ENCODE peak calls at places on chromosomes 3 and 15, in six cellular contexts. W, I, Z, C, E and M are unnamed samples. For H3K27me3, the result is how much of the 10 kb centered on the place peaks cover.

GRCh38 chr3:141498592-141499223 is 11.9 kb downstream of the RASA2 start:
- DNase-seq in I (no peak), C (peak), Z (no peak), E (no peak), W (peak), M (no peak)

GRCh38 chr3:172213765-172214358 is 174.5 kb downstream of the FNDC3B start:
- DNase-seq in E (no peak), W (no peak), C (no peak), Z (no peak), I (no peak), M (no peak)

GRCh38 chr15:25691544-25692430 is 171.3 kb downstream of the ATP10A start:
- DNase-seq in C (peak), W (no peak), Z (no peak), E (no peak), I (no peak), M (no peak)

GRCh38 chr3:50177346-50177745 is 14.1 kb upstream of the GNAT1 start:
- DNase-seq in Z (no peak), E (no peak), I (no peak), W (no peak), C (no peak), M (no peak)

GRCh38 chr3:49721861-49722781 is 1.6 kb downstream of the GMPPB start:
- DNase-seq in E (no peak), Z (no peak), W (peak), C (peak), I (no peak), M (no peak)

GRCh38 chr15:84108725-84109124 is 126.8 kb upstream of the GOLGA6L4 start:
- DNase-seq in W (no peak), Z (no peak), E (no peak), C (no peak), I (peak), M (peak)

GRCh38 chr15:88250826-88251225 is 5.7 kb downstream of the NTRK3 start:
- DNase-seq in E (no peak), W (no peak), I (no peak), C (no peak), Z (no peak), M (no peak)

GRCh38 chr3:61627768-61628185 is 66.4 kb downstream of the PTPRG start:
- DNase-seq in C (no peak), I (peak), W (no peak), E (no peak), Z (no peak), M (peak)

GRCh38 chr3:64084640-64085039 is 61.3 kb upstream of the PSMD6 start:
- DNase-seq in I (peak), C (no peak), E (no peak), W (no peak), Z (no peak), M (peak)

GRCh38 chr15:94252223-94252766 is 20.9 kb downstream of the MCTP2 start:
- DNase-seq in I (no peak), Z (no peak), W (no peak), E (no peak), C (no peak), M (no peak)

GRCh38 chr3:63862804-63863149 is 828 bp downstream of the THOC7 start:
- DNase-seq in W (no peak), Z (no peak), E (no peak), I (no peak), C (no peak), M (no peak)

GRCh38 chr15:90706394-90707327 is 10.5 kb upstream of the BLM start:
- DNase-seq in W (no peak), E (no peak), C (no peak), Z (no peak), I (no peak), M (no peak)

GRCh38 chr3:141237701-141238521 is 6.3 kb downstream of the PXYLP1 start:
- DNase-seq in Z (no peak), C (no peak), E (no peak), W (peak), I (peak), M (no peak)

GRCh38 chr3:117853923-117854322 is 1144.3 kb downstream of the TUSC7 start:
- DNase-seq in E (no peak), Z (no peak), C (no peak), I (peak), W (no peak), M (peak)

GRCh38 chr15:53611145-53611920 is 148.1 kb downstream of the WDR72 start:
- DNase-seq in W (no peak), Z (no peak), E (no peak), I (peak), C (no peak), M (peak)
- H3K4me3 ChIP-seq in W (no peak), Z (no peak), E (no peak), I (no peak), C (no peak), M (no peak)

GRCh38 chr15:96352594-96353377 is 22.3 kb downstream of the NR2F2 start:
- DNase-seq in C (no peak), E (no peak), Z (no peak), I (peak), W (no peak), M (no peak)
- H3K27me3 ChIP-seq in C (half or more), E (under half), Z (half or more), I (under half), W (half or more), M (under half)

GRCh38 chr3:134871818-134872217 is 76.8 kb downstream of the EPHB1 start:
- DNase-seq in E (no peak), I (no peak), Z (no peak), C (peak), W (no peak), M (no peak)

GRCh38 chr3:134867277-134867676 is 72.2 kb downstream of the EPHB1 start:
- DNase-seq in E (no peak), I (no peak), W (no peak), C (peak), Z (no peak), M (no peak)

GRCh38 chr3:134872405-134872804 is 77.3 kb downstream of the EPHB1 start:
- DNase-seq in C (no peak), W (no peak), Z (no peak), I (no peak), E (no peak), M (no peak)

GRCh38 chr3:134873789-134874188 is 78.7 kb downstream of the EPHB1 start:
- DNase-seq in I (no peak), Z (no peak), C (no peak), W (no peak), E (no peak), M (no peak)

GRCh38 chr3:134869153-134869726 is 74.2 kb downstream of the EPHB1 start:
- DNase-seq in E (no peak), Z (no peak), I (no peak), C (peak), W (no peak), M (peak)
- H3K4me3 ChIP-seq in E (no peak), Z (no peak), I (no peak), C (no peak), W (no peak), M (no peak)

DNA sequence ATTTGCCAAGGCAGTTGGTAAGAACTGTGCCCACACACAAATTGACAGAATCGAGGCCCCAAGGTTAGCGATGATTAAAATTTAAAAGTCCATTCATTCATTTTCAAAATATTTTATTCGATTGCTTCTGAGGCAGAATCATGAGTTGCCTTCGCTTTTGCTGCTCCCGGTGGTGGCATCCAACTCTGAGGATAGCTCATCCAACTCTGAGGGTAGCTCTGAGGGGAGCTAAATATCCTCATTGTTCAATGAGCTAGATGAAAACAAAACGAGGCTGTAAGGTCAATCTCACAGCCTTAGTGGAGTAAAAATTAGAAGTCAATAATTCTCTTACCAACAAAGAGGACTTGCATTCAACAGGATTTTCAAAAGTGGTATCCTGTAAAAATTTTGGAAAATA is 901 bp upstream of the CHL1 start:
- DNase-seq in Z (no peak), W (no peak), C (no peak), I (no peak), E (no peak), M (no peak)
- H3K27me3 ChIP-seq in Z (under half), W (half or more), C (under half), I (under half), E (under half), M (under half)

GRCh38 chr3:154888386-154888785 is 191.7 kb upstream of the MME start:
- DNase-seq in W (no peak), C (no peak), I (no peak), E (no peak), Z (no peak), M (no peak)
- H3K4me3 ChIP-seq in W (no peak), C (no peak), I (no peak), E (no peak), Z (no peak), M (no peak)

DNA sequence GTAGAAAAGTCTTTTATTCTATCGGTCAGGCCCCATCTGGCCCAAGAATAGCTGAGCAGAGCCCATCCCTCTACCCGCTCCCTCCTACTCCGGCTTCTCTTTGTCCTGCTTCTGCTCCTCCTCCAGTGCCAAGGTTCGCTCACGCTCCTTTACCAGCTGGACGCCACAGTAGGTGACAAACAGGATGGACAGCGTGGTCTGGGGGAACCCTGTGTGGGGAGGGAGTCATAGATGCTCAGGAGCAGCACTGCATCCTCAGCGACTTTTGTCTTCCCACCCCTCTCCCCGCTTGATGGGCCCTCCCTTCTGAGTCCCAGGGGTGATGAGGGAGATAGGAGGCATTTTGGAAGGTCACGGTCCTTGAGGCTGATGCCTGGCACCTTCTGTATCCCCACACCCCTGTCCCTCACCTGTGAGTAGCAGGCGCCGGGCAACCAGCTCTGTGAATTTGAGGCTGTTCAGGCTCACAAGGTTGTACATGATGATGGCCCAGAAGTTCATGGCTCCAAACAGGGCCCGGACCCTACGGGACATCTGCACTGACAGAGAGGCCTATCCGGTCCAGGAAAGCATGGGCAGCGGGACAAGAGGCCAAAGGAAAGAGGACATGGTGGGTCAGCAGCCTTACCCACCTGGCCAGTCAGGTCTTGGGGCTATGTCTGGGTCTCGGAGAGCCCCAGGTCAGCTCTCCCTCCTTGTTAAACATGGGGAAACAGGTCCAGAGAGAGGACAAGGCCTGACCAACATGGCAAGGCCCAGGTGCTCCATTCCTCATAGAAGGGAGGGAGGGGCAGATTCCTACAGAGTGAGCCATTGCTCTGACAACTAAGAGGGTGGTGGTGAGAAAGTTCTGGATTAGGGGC is 7.6 kb downstream of the KLHL40 start:
- DNase-seq in E (no peak), I (no peak), W (no peak), C (peak), Z (peak), M (peak)
- H3K27me3 ChIP-seq in E (under half), I (under half), W (under half), C (under half), Z (under half), M (under half)

GRCh38 chr3:67044955-67045354 is 46.8 kb downstream of the KBTBD8 start:
- DNase-seq in W (no peak), Z (no peak), C (no peak), E (no peak), I (peak), M (no peak)

GRCh38 chr3:67044295-67044694 is 46.2 kb downstream of the KBTBD8 start:
- DNase-seq in C (no peak), I (peak), Z (no peak), E (no peak), W (no peak), M (no peak)

GRCh38 chr3:67045711-67046465 is 47.8 kb downstream of the KBTBD8 start:
- DNase-seq in W (no peak), C (no peak), E (no peak), I (no peak), Z (no peak), M (no peak)

GRCh38 chr3:67048067-67048715 is 50.1 kb downstream of the KBTBD8 start:
- DNase-seq in I (no peak), E (no peak), W (no peak), Z (no peak), C (no peak), M (no peak)

DNA sequence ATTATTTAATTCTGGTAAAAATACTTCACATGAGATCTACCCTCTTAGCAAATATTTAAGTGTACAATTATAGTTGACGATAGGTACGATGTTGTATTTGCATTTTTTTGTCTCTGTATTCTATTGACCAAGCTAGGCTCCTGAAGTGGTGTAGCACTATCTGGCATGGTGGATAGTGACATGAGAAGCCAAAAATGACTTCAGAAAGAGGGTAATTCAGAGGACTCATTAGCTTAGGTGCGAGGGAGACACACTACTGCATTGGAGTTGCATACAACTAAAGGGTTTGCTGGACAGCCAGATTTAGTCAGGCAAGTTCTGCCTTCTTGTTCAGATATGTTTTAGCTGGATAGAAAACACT is 50.6 kb downstream of the KBTBD8 start:
- DNase-seq in I (no peak), E (no peak), Z (no peak), C (no peak), W (no peak), M (no peak)
- H3K4me3 ChIP-seq in I (no peak), E (no peak), Z (no peak), C (no peak), W (no peak), M (no peak)

DNA sequence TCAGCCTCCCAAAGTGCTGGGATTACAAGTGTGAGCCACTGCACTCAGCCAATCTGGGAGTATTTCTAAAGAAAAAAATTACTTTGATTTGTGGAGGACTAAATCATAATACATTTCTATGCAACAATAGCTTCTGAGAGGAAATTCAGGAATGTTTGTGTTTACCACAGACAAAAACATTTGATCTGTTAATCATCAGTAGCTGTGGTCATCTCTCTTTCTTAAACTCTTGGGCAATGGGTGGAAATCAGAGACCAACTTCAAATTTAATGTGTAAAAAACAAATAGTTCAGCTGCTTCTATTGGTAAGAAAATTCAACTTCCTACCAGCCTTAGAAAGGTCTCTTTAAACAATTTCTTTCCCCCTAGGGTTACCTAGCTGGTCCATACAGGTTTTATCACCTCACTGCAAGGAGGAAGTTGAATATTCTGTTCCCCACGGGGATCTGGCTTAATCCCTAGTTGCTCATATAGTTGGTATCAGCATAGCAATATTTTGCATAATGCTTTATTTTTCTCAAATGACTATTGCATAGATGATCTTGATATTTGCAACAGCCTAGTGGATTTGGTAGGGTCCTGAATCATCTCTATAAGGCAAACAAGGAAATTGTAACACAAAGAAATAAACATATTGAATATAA is 20.3 kb upstream of the PPP4R2 start:
- DNase-seq in E (no peak), W (no peak), Z (no peak), C (no peak), I (no peak), M (peak)
- H3K27me3 ChIP-seq in E (under half), W (under half), Z (under half), C (under half), I (under half), M (under half)

GRCh38 chr3:167734498-167735232 is at the start of gene PDCD10:
- DNase-seq in E (peak), I (peak), Z (peak), W (peak), C (peak), M (peak)

GRCh38 chr3:167736997-167737396 is 1.5 kb downstream of the SERPINI1 start:
- DNase-seq in I (no peak), Z (no peak), C (no peak), E (no peak), W (no peak), M (no peak)

GRCh38 chr3:167738037-167738436 is 2.5 kb downstream of the SERPINI1 start:
- DNase-seq in Z (no peak), C (no peak), E (no peak), I (no peak), W (no peak), M (no peak)

GRCh38 chr3:167735233-167736107 is at the start of gene SERPINI1:
- DNase-seq in I (peak), W (peak), C (peak), E (peak), Z (peak), M (peak)

DNA sequence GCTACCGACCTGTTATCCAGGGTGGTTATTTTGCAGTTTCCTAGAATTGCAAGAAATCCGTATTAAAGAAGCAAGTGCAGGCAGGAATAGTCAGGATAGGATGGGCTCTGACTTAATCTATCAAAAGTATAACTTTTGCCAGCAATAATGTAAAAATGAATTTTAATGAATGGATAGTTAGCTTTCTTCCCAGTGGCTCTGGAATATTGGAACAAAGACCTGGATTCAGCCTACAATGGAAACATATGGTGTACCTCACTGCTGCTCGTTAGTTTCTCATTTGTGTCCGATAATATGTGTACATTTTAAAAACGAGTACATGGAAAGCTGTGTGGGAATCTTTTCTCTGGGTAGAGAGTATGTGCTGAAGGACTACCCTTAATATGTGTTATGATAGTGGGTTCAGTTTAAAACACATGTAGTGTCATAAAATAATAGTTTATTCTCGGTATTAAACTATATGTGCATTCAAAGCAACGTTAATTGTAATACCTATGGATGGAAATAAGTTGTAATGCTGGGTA is 805 bp downstream of the SERPINI1 start:
- DNase-seq in I (no peak), Z (no peak), C (no peak), E (no peak), W (no peak), M (no peak)
- H3K4me3 ChIP-seq in I (peak), Z (peak), C (peak), E (peak), W (peak), M (peak)